ENCODE peak calls at places on chromosome 3, in four cellular contexts. S is GM12878, D is IMR-90, R is K562. Q is an unnamed sample.

GRCh38 chr3:4417449-4417848 is 49.6 kb downstream of the SUMF1 start:
- DNase-seq in S (no peak), D (peak), R (no peak), Q (no peak)

GRCh38 chr3:71905426-71905825 is 120.5 kb upstream of the PROK2 start:
- DNase-seq in S (peak), D (no peak), R (no peak), Q (no peak)

GRCh38 chr3:27312044-27312668 is 57.0 kb downstream of the NEK10 start:
- DNase-seq in S (peak), D (peak), R (peak), Q (peak)

GRCh38 chr3:40166997-40167396 is 142.5 kb upstream of the EIF1B start:
- DNase-seq in S (no peak), D (no peak), R (no peak), Q (no peak)

GRCh38 chr3:174120997-174121396 is 723.5 kb downstream of the NLGN1 start:
- DNase-seq in S (no peak), D (no peak), R (no peak), Q (no peak)

GRCh38 chr3:52547143-52547542 is 10.7 kb downstream of the UQCC5 start:
- DNase-seq in S (no peak), D (no peak), R (no peak), Q (no peak)

GRCh38 chr3:143167956-143168355 is 48.4 kb downstream of the CHST2 start:
- DNase-seq in S (no peak), D (peak), R (no peak), Q (no peak)

GRCh38 chr3:151008699-151009098 is 36.2 kb upstream of the CLRN1 start:
- DNase-seq in S (no peak), D (peak), R (no peak), Q (peak)

GRCh38 chr3:177102526-177102925 is 94.8 kb downstream of the TBL1XR1 start:
- DNase-seq in S (no peak), D (peak), R (peak), Q (no peak)

GRCh38 chr3:8757551-8758518 is 11.6 kb downstream of the OXTR start:
- DNase-seq in S (no peak), D (peak), R (no peak), Q (no peak)

GRCh38 chr3:15964605-15965061 is 166.9 kb upstream of the ANKRD28 start:
- DNase-seq in S (no peak), D (peak), R (no peak), Q (peak)

GRCh38 chr3:98114264-98114663 is 16.3 kb upstream of the OR5H1 start:
- DNase-seq in S (no peak), D (no peak), R (no peak), Q (no peak)

GRCh38 chr3:51794202-51794601 is 15.2 kb upstream of the IQCF6 start:
- DNase-seq in S (no peak), D (no peak), R (no peak), Q (no peak)

GRCh38 chr3:35528728-35529127 is 110.6 kb upstream of the ARPP21 start:
- DNase-seq in S (no peak), D (no peak), R (no peak), Q (no peak)

GRCh38 chr3:99868438-99868723 is 50.7 kb downstream of the CMSS1 start:
- DNase-seq in S (no peak), D (peak), R (peak), Q (peak)

GRCh38 chr3:49005298-49005680 is 1.9 kb upstream of the WDR6 start:
- DNase-seq in S (no peak), D (no peak), R (no peak), Q (no peak)

GRCh38 chr3:128559486-128560225 is 66.7 kb upstream of the GATA2 start:
- DNase-seq in S (no peak), D (peak), R (no peak), Q (peak)

GRCh38 chr3:48440590-48440958 is 517 bp downstream of the TMA7 start:
- DNase-seq in S (no peak), D (no peak), R (no peak), Q (peak)

GRCh38 chr3:159620281-159620680 is 368.4 kb upstream of the IL12A start:
- DNase-seq in S (no peak), D (no peak), R (no peak), Q (no peak)
- TF ChIP-seq FOS in S (no peak), D (no peak), R (no peak), Q (no peak)

GRCh38 chr3:121514496-121514895 is 31.3 kb downstream of the POLQ start:
- DNase-seq in S (no peak), D (no peak), R (no peak), Q (no peak)
- TF ChIP-seq FOS in S (no peak), D (no peak), R (no peak), Q (no peak)

GRCh38 chr3:123229145-123229544 is 27.4 kb downstream of the SEC22A start:
- DNase-seq in S (no peak), D (peak), R (no peak), Q (peak)
- TF ChIP-seq FOS in S (no peak), D (no peak), R (no peak), Q (no peak)

DNA sequence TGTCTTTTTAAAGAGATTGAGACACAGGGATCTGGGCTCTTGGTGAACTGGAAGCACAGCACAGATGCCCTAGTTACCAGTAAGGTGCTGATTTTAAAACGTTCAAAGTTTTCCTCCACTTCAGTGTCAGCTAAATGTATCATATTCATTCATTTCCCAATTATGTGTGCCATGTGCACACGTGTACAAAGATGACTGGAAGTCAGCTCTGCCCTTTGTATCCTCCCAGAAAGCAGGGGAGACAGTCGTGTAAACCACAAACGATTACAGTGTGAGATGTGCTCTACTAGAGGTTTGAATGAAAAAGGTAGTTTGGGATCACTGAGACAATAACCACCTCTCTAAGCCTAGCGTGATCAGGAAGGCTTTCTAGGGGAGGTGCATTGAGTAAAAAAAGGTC is 760 bp downstream of the ZKSCAN7 start:
- DNase-seq in S (no peak), D (peak), R (no peak), Q (no peak)
- TF ChIP-seq FOS in S (no peak), D (no peak), R (no peak), Q (no peak)

GRCh38 chr3:169822540-169822939 is 9.8 kb upstream of the LRRC34 start:
- DNase-seq in S (no peak), D (no peak), R (no peak), Q (no peak)

GRCh38 chr3:169825316-169825715 is 12.6 kb upstream of the LRRC34 start:
- DNase-seq in S (no peak), D (no peak), R (no peak), Q (no peak)

GRCh38 chr3:169822091-169822490 is 9.4 kb upstream of the LRRC34 start:
- DNase-seq in S (no peak), D (no peak), R (no peak), Q (no peak)

GRCh38 chr3:169818330-169818729 is 5.6 kb upstream of the LRRC34 start:
- DNase-seq in S (no peak), D (peak), R (no peak), Q (no peak)

GRCh38 chr3:169822983-169823382 is 10.3 kb upstream of the LRRC34 start:
- DNase-seq in S (no peak), D (no peak), R (no peak), Q (no peak)
- TF ChIP-seq FOS in S (no peak), D (no peak), R (no peak), Q (no peak)

DNA sequence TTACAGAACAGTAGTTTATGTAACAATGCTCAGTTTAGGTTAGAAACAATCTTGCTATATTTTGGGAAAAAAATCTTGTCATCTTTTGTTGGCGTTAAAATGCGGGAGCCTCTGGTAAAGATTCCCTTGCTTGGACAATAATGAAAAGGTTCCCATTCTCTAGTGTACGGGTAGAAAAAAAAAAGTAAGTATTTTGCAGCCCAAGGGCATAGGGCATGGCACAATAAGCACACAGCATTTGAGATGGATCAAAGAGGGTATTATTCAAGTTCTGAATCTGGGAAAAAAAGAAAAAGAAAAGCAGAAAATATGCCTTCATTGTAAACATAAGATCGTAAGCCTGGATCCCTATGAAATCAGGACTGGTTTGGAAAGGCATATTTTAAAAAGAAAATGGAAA is 408.6 kb upstream of the ROBO2 start:
- DNase-seq in S (no peak), D (no peak), R (no peak), Q (no peak)
- TF ChIP-seq FOS in S (no peak), D (no peak), R (no peak), Q (no peak)